ENCODE peak calls at places on chromosomes 4 and X, in nine cellular contexts. One of them, this sample, is unnamed.
A peak's percentile ranks its signal among the peaks of the same experiment; 100 is the strongest.

GRCh38 chr4:155604718-155605601 is 61.7 kb upstream of the GUCY1A1 start:
- DNase-seq in cardiac muscle cell: peak; percentile 96
- DNase-seq in HCT116: no peak
- DNase-seq in ovary: no peak
- DNase-seq in astrocyte of the cerebellum: peak; percentile 99
- DNase-seq in tibial nerve: peak; percentile 63
- DNase-seq in SK-N-SH: no peak
- DNase-seq in lower lobe of right lung: no peak
- DNase-seq in fibroblast of villous mesenchyme: peak; percentile 88
- DNase-seq in this sample: no peak

GRCh38 chrX:66046612-66047235 is 6.8 kb upstream of the VSIG4 start:
- DNase-seq in cardiac muscle cell: no peak
- DNase-seq in HCT116: no peak
- DNase-seq in ovary: no peak
- DNase-seq in astrocyte of the cerebellum: no peak
- DNase-seq in tibial nerve: no peak
- DNase-seq in SK-N-SH: no peak
- DNase-seq in lower lobe of right lung: no peak
- DNase-seq in fibroblast of villous mesenchyme: no peak
- DNase-seq in this sample: no peak

GRCh38 chrX:119654112-119654531 is 38.8 kb downstream of the SEPTIN6 start:
- DNase-seq in cardiac muscle cell: peak; percentile 83
- DNase-seq in HCT116: no peak
- DNase-seq in ovary: peak; percentile 54
- DNase-seq in astrocyte of the cerebellum: no peak
- DNase-seq in tibial nerve: peak; percentile 53
- DNase-seq in SK-N-SH: peak; percentile 12
- DNase-seq in lower lobe of right lung: no peak
- DNase-seq in fibroblast of villous mesenchyme: peak; percentile 87
- DNase-seq in this sample: no peak

GRCh38 chr4:1375051-1375721 is 28.2 kb downstream of the UVSSA start:
- DNase-seq in cardiac muscle cell: no peak
- DNase-seq in HCT116: no peak
- DNase-seq in ovary: no peak
- DNase-seq in astrocyte of the cerebellum: no peak
- DNase-seq in tibial nerve: no peak
- DNase-seq in SK-N-SH: no peak
- DNase-seq in lower lobe of right lung: peak; percentile 33
- DNase-seq in fibroblast of villous mesenchyme: no peak
- DNase-seq in this sample: no peak

GRCh38 chr4:101122019-101122418 is 225.3 kb downstream of the PPP3CA start:
- DNase-seq in cardiac muscle cell: no peak
- DNase-seq in HCT116: no peak
- DNase-seq in ovary: no peak
- DNase-seq in astrocyte of the cerebellum: no peak
- DNase-seq in tibial nerve: no peak
- DNase-seq in SK-N-SH: no peak
- DNase-seq in lower lobe of right lung: no peak
- DNase-seq in fibroblast of villous mesenchyme: no peak
- DNase-seq in this sample: no peak

GRCh38 chr4:77025643-77026321 is 50.0 kb downstream of the CCNI start:
- DNase-seq in cardiac muscle cell: peak; percentile 67
- DNase-seq in HCT116: no peak
- DNase-seq in ovary: no peak
- DNase-seq in astrocyte of the cerebellum: no peak
- DNase-seq in tibial nerve: no peak
- DNase-seq in SK-N-SH: no peak
- DNase-seq in lower lobe of right lung: no peak
- DNase-seq in fibroblast of villous mesenchyme: peak; percentile 56
- DNase-seq in this sample: no peak

GRCh38 chrX:17736478-17736855 is 826 bp upstream of the SCML1 start:
- DNase-seq in cardiac muscle cell: no peak
- DNase-seq in HCT116: no peak
- DNase-seq in ovary: no peak
- DNase-seq in astrocyte of the cerebellum: no peak
- DNase-seq in tibial nerve: no peak
- DNase-seq in SK-N-SH: no peak
- DNase-seq in lower lobe of right lung: no peak
- DNase-seq in fibroblast of villous mesenchyme: no peak
- DNase-seq in this sample: no peak

GRCh38 chrX:67787196-67787595 is 243.4 kb downstream of the AR start:
- DNase-seq in cardiac muscle cell: no peak
- DNase-seq in HCT116: no peak
- DNase-seq in ovary: no peak
- DNase-seq in astrocyte of the cerebellum: no peak
- DNase-seq in tibial nerve: no peak
- DNase-seq in SK-N-SH: no peak
- DNase-seq in lower lobe of right lung: no peak
- DNase-seq in fibroblast of villous mesenchyme: peak; percentile 12
- DNase-seq in this sample: no peak

GRCh38 chr4:165971941-165972340 is 98.9 kb downstream of the TLL1 start:
- DNase-seq in cardiac muscle cell: no peak
- DNase-seq in HCT116: no peak
- DNase-seq in ovary: no peak
- DNase-seq in astrocyte of the cerebellum: no peak
- DNase-seq in tibial nerve: no peak
- DNase-seq in SK-N-SH: no peak
- DNase-seq in lower lobe of right lung: no peak
- DNase-seq in fibroblast of villous mesenchyme: no peak
- DNase-seq in this sample: peak; percentile 53

GRCh38 chr4:22634541-22635181 is 58.1 kb upstream of the GBA3 start:
- DNase-seq in cardiac muscle cell: peak; percentile 8
- DNase-seq in HCT116: no peak
- DNase-seq in ovary: no peak
- DNase-seq in astrocyte of the cerebellum: no peak
- DNase-seq in tibial nerve: no peak
- DNase-seq in SK-N-SH: no peak
- DNase-seq in lower lobe of right lung: no peak
- DNase-seq in fibroblast of villous mesenchyme: no peak
- DNase-seq in this sample: no peak

GRCh38 chr4:23373269-23373668 is 516.6 kb downstream of the PPARGC1A start:
- DNase-seq in cardiac muscle cell: peak; percentile 70
- DNase-seq in HCT116: no peak
- DNase-seq in ovary: no peak
- DNase-seq in astrocyte of the cerebellum: peak; percentile 51
- DNase-seq in tibial nerve: no peak
- DNase-seq in SK-N-SH: no peak
- DNase-seq in lower lobe of right lung: peak; percentile 71
- DNase-seq in fibroblast of villous mesenchyme: no peak
- DNase-seq in this sample: peak; percentile 88

GRCh38 chrX:150913511-150913910 is 15.0 kb upstream of the CD99L2 start:
- DNase-seq in cardiac muscle cell: peak; percentile 75
- DNase-seq in HCT116: no peak
- DNase-seq in ovary: no peak
- DNase-seq in astrocyte of the cerebellum: no peak
- DNase-seq in tibial nerve: no peak
- DNase-seq in SK-N-SH: no peak
- DNase-seq in lower lobe of right lung: no peak
- DNase-seq in fibroblast of villous mesenchyme: peak; percentile 42
- DNase-seq in this sample: no peak

GRCh38 chrX:72340046-72340445 is 34.3 kb upstream of the CITED1 start:
- DNase-seq in cardiac muscle cell: no peak
- DNase-seq in HCT116: no peak
- DNase-seq in ovary: no peak
- DNase-seq in astrocyte of the cerebellum: no peak
- DNase-seq in tibial nerve: no peak
- DNase-seq in SK-N-SH: no peak
- DNase-seq in lower lobe of right lung: no peak
- DNase-seq in fibroblast of villous mesenchyme: no peak
- DNase-seq in this sample: no peak

GRCh38 chrX:44947995-44948394 is 75.0 kb downstream of the KDM6A start:
- DNase-seq in cardiac muscle cell: no peak
- DNase-seq in HCT116: no peak
- DNase-seq in ovary: no peak
- DNase-seq in astrocyte of the cerebellum: no peak
- DNase-seq in tibial nerve: no peak
- DNase-seq in SK-N-SH: no peak
- DNase-seq in lower lobe of right lung: no peak
- DNase-seq in fibroblast of villous mesenchyme: no peak
- DNase-seq in this sample: no peak
- H3K4me3 ChIP-seq in cardiac muscle cell: no peak overlapping the region
- H3K4me3 ChIP-seq in HCT116: no peak overlapping the region
- H3K4me3 ChIP-seq in ovary: no peak overlapping the region
- H3K4me3 ChIP-seq in astrocyte of the cerebellum: no peak overlapping the region
- H3K4me3 ChIP-seq in tibial nerve: no peak overlapping the region
- H3K4me3 ChIP-seq in SK-N-SH: no peak overlapping the region
- H3K4me3 ChIP-seq in lower lobe of right lung: no peak overlapping the region
- H3K4me3 ChIP-seq in fibroblast of villous mesenchyme: no peak overlapping the region
- H3K4me3 ChIP-seq in this sample: no peak overlapping the region

DNA sequence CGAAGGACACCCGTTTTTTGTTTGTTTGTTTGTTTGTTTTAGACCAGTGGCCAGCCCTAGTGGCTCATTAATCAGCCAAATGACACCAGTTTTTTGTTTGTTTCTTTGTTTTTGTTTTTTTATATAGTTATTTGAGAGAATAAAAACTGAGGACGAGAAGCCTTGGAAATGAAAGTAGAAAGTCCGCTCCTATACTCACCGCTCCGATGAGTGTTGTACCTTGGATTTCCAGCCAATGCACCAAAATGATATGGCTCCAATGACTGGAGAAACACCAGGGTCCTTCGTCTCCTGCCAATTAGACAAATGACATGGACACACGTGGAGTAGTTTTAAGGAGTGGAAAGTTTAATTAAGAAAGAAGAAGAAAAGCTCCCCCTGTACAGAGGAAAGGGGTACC is 87.9 kb downstream of the ZXDA start:
- DNase-seq in cardiac muscle cell: no peak
- DNase-seq in HCT116: no peak
- DNase-seq in ovary: no peak
- DNase-seq in astrocyte of the cerebellum: no peak
- DNase-seq in tibial nerve: no peak
- DNase-seq in SK-N-SH: no peak
- DNase-seq in lower lobe of right lung: no peak
- DNase-seq in fibroblast of villous mesenchyme: no peak
- DNase-seq in this sample: no peak
- H3K4me3 ChIP-seq in cardiac muscle cell: no peak overlapping the region
- H3K4me3 ChIP-seq in HCT116: no peak overlapping the region
- H3K4me3 ChIP-seq in ovary: no peak overlapping the region
- H3K4me3 ChIP-seq in astrocyte of the cerebellum: no peak overlapping the region
- H3K4me3 ChIP-seq in tibial nerve: no peak overlapping the region
- H3K4me3 ChIP-seq in SK-N-SH: peak overlapping the region; percentile 53
- H3K4me3 ChIP-seq in lower lobe of right lung: peak overlapping the region; percentile 27
- H3K4me3 ChIP-seq in fibroblast of villous mesenchyme: no peak overlapping the region
- H3K4me3 ChIP-seq in this sample: peak overlapping the region; percentile 48

GRCh38 chrX:112078606-112079005 is 4.0 kb downstream of the TRPC5 start:
- DNase-seq in cardiac muscle cell: no peak
- DNase-seq in HCT116: no peak
- DNase-seq in ovary: no peak
- DNase-seq in astrocyte of the cerebellum: no peak
- DNase-seq in tibial nerve: no peak
- DNase-seq in SK-N-SH: no peak
- DNase-seq in lower lobe of right lung: no peak
- DNase-seq in fibroblast of villous mesenchyme: no peak
- DNase-seq in this sample: no peak

GRCh38 chrX:112081781-112082482 is 644 bp downstream of the TRPC5 start:
- DNase-seq in cardiac muscle cell: no peak
- DNase-seq in HCT116: no peak
- DNase-seq in ovary: no peak
- DNase-seq in astrocyte of the cerebellum: no peak
- DNase-seq in tibial nerve: no peak
- DNase-seq in SK-N-SH: peak; percentile 44
- DNase-seq in lower lobe of right lung: no peak
- DNase-seq in fibroblast of villous mesenchyme: no peak
- DNase-seq in this sample: no peak

GRCh38 chrX:112085149-112085548 is 2.6 kb upstream of the TRPC5 start:
- DNase-seq in cardiac muscle cell: no peak
- DNase-seq in HCT116: no peak
- DNase-seq in ovary: no peak
- DNase-seq in astrocyte of the cerebellum: no peak
- DNase-seq in tibial nerve: no peak
- DNase-seq in SK-N-SH: no peak
- DNase-seq in lower lobe of right lung: no peak
- DNase-seq in fibroblast of villous mesenchyme: no peak
- DNase-seq in this sample: no peak

GRCh38 chrX:112087545-112087944 is 5.0 kb upstream of the TRPC5 start:
- DNase-seq in cardiac muscle cell: no peak
- DNase-seq in HCT116: no peak
- DNase-seq in ovary: no peak
- DNase-seq in astrocyte of the cerebellum: no peak
- DNase-seq in tibial nerve: no peak
- DNase-seq in SK-N-SH: no peak
- DNase-seq in lower lobe of right lung: no peak
- DNase-seq in fibroblast of villous mesenchyme: no peak
- DNase-seq in this sample: no peak

GRCh38 chrX:112083624-112084326 is 1.2 kb upstream of the TRPC5 start:
- DNase-seq in cardiac muscle cell: no peak
- DNase-seq in HCT116: no peak
- DNase-seq in ovary: no peak
- DNase-seq in astrocyte of the cerebellum: no peak
- DNase-seq in tibial nerve: no peak
- DNase-seq in SK-N-SH: no peak
- DNase-seq in lower lobe of right lung: no peak
- DNase-seq in fibroblast of villous mesenchyme: no peak
- DNase-seq in this sample: no peak
- H3K4me3 ChIP-seq in cardiac muscle cell: peak overlapping the region; percentile 35
- H3K4me3 ChIP-seq in HCT116: no peak overlapping the region
- H3K4me3 ChIP-seq in ovary: no peak overlapping the region
- H3K4me3 ChIP-seq in astrocyte of the cerebellum: no peak overlapping the region
- H3K4me3 ChIP-seq in tibial nerve: no peak overlapping the region
- H3K4me3 ChIP-seq in SK-N-SH: no peak overlapping the region
- H3K4me3 ChIP-seq in lower lobe of right lung: no peak overlapping the region
- H3K4me3 ChIP-seq in fibroblast of villous mesenchyme: no peak overlapping the region
- H3K4me3 ChIP-seq in this sample: no peak overlapping the region

DNA sequence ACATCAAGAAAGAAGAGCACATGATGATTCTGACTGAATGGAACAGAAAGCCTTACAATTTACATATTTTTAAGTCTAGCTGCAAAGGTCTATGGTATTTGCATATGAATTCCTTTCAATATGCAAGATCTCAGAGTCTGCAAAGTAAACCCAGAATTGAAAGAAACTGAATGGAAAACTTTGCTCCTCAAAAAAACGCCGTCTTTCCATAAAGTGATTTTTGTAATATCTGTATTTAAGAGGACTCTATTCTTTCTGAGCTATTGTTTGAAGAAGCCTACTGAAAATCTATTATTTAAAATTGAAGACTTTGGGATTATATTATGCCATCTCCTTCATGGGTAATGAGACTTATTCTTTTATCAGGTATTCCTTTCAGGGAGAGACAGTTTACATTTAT is 1894.4 kb downstream of the STIM2 start:
- DNase-seq in cardiac muscle cell: no peak
- DNase-seq in HCT116: no peak
- DNase-seq in ovary: no peak
- DNase-seq in astrocyte of the cerebellum: no peak
- DNase-seq in tibial nerve: no peak
- DNase-seq in SK-N-SH: no peak
- DNase-seq in lower lobe of right lung: no peak
- DNase-seq in fibroblast of villous mesenchyme: no peak
- DNase-seq in this sample: no peak
- H3K4me3 ChIP-seq in cardiac muscle cell: no peak overlapping the region
- H3K4me3 ChIP-seq in HCT116: no peak overlapping the region
- H3K4me3 ChIP-seq in ovary: no peak overlapping the region
- H3K4me3 ChIP-seq in astrocyte of the cerebellum: no peak overlapping the region
- H3K4me3 ChIP-seq in tibial nerve: no peak overlapping the region
- H3K4me3 ChIP-seq in SK-N-SH: no peak overlapping the region
- H3K4me3 ChIP-seq in lower lobe of right lung: no peak overlapping the region
- H3K4me3 ChIP-seq in fibroblast of villous mesenchyme: no peak overlapping the region
- H3K4me3 ChIP-seq in this sample: no peak overlapping the region

GRCh38 chrX:42247241-42247640 is 323.9 kb upstream of the CASK start:
- DNase-seq in cardiac muscle cell: peak; percentile 85
- DNase-seq in HCT116: no peak
- DNase-seq in ovary: no peak
- DNase-seq in astrocyte of the cerebellum: no peak
- DNase-seq in tibial nerve: no peak
- DNase-seq in SK-N-SH: no peak
- DNase-seq in lower lobe of right lung: no peak
- DNase-seq in fibroblast of villous mesenchyme: peak; percentile 58
- DNase-seq in this sample: no peak
- H3K4me3 ChIP-seq in cardiac muscle cell: no peak overlapping the region
- H3K4me3 ChIP-seq in HCT116: no peak overlapping the region
- H3K4me3 ChIP-seq in ovary: no peak overlapping the region
- H3K4me3 ChIP-seq in astrocyte of the cerebellum: peak overlapping the region; percentile 1
- H3K4me3 ChIP-seq in tibial nerve: no peak overlapping the region
- H3K4me3 ChIP-seq in SK-N-SH: peak overlapping the region; percentile 35
- H3K4me3 ChIP-seq in lower lobe of right lung: peak overlapping the region; percentile 29
- H3K4me3 ChIP-seq in fibroblast of villous mesenchyme: peak overlapping the region; percentile 49
- H3K4me3 ChIP-seq in this sample: no peak overlapping the region